ENCODE peak calls at places on chromosomes 4 and X, in nine cellular contexts. V, A, B, Y, G, C, N, Z and H are unnamed samples.

GRCh38 chr4:8090312-8090711 is 68.3 kb downstream of the ABLIM2 start:
- DNase-seq in A (peak; percentile 72), G (no peak), V (no peak), C (no peak), N (no peak), B (no peak), Z (no peak), Y (no peak), H (no peak)

GRCh38 chrX:140917354-140918115 is 84.9 kb upstream of the SPANXB1 start:
- DNase-seq in A (no peak), V (no peak), N (no peak), Z (no peak), C (no peak), G (no peak), Y (no peak), B (no peak), H (no peak)

GRCh38 chr4:88283661-88284377 is 542 bp downstream of the PPM1K start:
- DNase-seq in B (peak; percentile 59), C (peak; percentile 62), G (peak; percentile 56), N (peak; percentile 76), Z (peak; percentile 83), V (peak; percentile 79), A (no peak), Y (peak; percentile 57), H (peak; percentile 54)

GRCh38 chr4:81337211-81337610 is 122.2 kb upstream of the PRKG2 start:
- DNase-seq in V (no peak), N (no peak), G (no peak), A (no peak), Y (no peak), C (no peak), B (no peak), Z (no peak), H (no peak)

GRCh38 chrX:70444326-70445196 is at the start of gene DLG3:
- DNase-seq in Y (peak; percentile 10), B (no peak), N (no peak), C (peak; percentile 64), A (no peak), Z (no peak), G (peak; percentile 48), V (peak; percentile 22), H (no peak)

GRCh38 chr4:26826721-26827120 is 33.9 kb upstream of the STIM2 start:
- DNase-seq in Y (peak; percentile 66), A (no peak), N (no peak), B (no peak), Z (no peak), C (no peak), V (peak; percentile 99), G (peak; percentile 3), H (no peak)

GRCh38 chr4:159145318-159146006 is 42.6 kb downstream of the RAPGEF2 start:
- DNase-seq in V (no peak), Y (no peak), A (no peak), B (no peak), G (no peak), Z (no peak), N (no peak), C (no peak), H (no peak)

GRCh38 chrX:74420194-74421035 is 878 bp upstream of the SLC16A2 start:
- DNase-seq in V (peak; percentile 21), Y (no peak), A (peak; percentile 32), B (peak; percentile 74), N (peak; percentile 63), C (peak; percentile 76), G (peak; percentile 43), Z (peak; percentile 80), H (peak; percentile 57)

GRCh38 chrX:109537324-109537665 is 651 bp downstream of the NXT2 start:
- DNase-seq in G (peak; percentile 59), N (no peak), C (no peak), A (no peak), B (no peak), Z (no peak), Y (no peak), V (peak; percentile 69), H (peak; percentile 54)

GRCh38 chr4:66681962-66682361 is 863.3 kb downstream of the CENPC start:
- DNase-seq in A (no peak), Z (no peak), C (no peak), Y (no peak), G (no peak), B (no peak), N (no peak), V (no peak), H (no peak)

GRCh38 chr4:48109413-48110263 is 24.4 kb downstream of the TXK start:
- DNase-seq in C (no peak), A (peak; percentile 46), N (no peak), B (no peak), G (peak; percentile 41), Y (peak; percentile 46), V (peak; percentile 70), Z (no peak), H (no peak)

GRCh38 chr4:34791224-34791623 is 1453.1 kb downstream of the ARAP2 start:
- DNase-seq in C (no peak), Z (no peak), Y (no peak), V (no peak), G (no peak), N (no peak), A (no peak), B (no peak), H (no peak)

GRCh38 chrX:100680756-100681155 is 36.8 kb downstream of the SRPX2 start:
- DNase-seq in C (no peak), G (no peak), Y (no peak), N (no peak), A (no peak), Z (no peak), B (no peak), V (no peak), H (no peak)

GRCh38 chr4:158722291-158722916 is 792 bp downstream of the PPID start:
- DNase-seq in G (peak; percentile 6), A (peak; percentile 11), Z (no peak), N (no peak), V (peak; percentile 24), C (peak; percentile 26), Y (peak; percentile 11), B (no peak), H (no peak)

GRCh38 chrX:44915361-44915868 is 42.4 kb downstream of the KDM6A start:
- DNase-seq in G (no peak), Z (no peak), Y (no peak), B (no peak), V (no peak), N (no peak), C (no peak), A (no peak), H (no peak)

GRCh38 chr4:149371021-149371420 is 444.6 kb downstream of the IQCM start:
- DNase-seq in B (no peak), Y (peak; percentile 16), Z (no peak), G (peak; percentile 17), A (peak; percentile 69), C (peak; percentile 42), N (no peak), V (peak; percentile 50), H (no peak)

GRCh38 chr4:8538703-8539567 is 41.3 kb upstream of the GPR78 start:
- DNase-seq in A (peak; percentile 93), C (no peak), Y (no peak), G (peak; percentile 35), B (no peak), N (no peak), V (no peak), Z (peak; percentile 47), H (peak; percentile 48)

GRCh38 chr4:150582101-150582565 is at the start of gene MAB21L2:
- DNase-seq in C (peak; percentile 31), B (no peak), Z (no peak), V (no peak), A (no peak), N (no peak), G (no peak), Y (no peak), H (no peak)

GRCh38 chr4:11488657-11489448 is 60.2 kb upstream of the HS3ST1 start:
- DNase-seq in A (no peak), B (no peak), Z (no peak), G (no peak), V (no peak), N (no peak), C (no peak), Y (no peak), H (no peak)

GRCh38 chr4:57351716-57352115 is 241.5 kb upstream of the IGFBP7 start:
- DNase-seq in V (no peak), N (no peak), G (no peak), A (no peak), B (no peak), C (no peak), Z (no peak), Y (no peak), H (no peak)

GRCh38 chr4:13531609-13531998 is 12.7 kb downstream of the NKX3-2 start:
- DNase-seq in C (no peak), A (no peak), G (no peak), Y (no peak), V (no peak), B (no peak), Z (no peak), N (no peak), H (no peak)

GRCh38 chr4:4923208-4923607 is 63.7 kb downstream of the MSX1 start:
- DNase-seq in B (no peak), Z (no peak), G (no peak), N (no peak), V (no peak), A (no peak), Y (no peak), C (no peak), H (no peak)

GRCh38 chrX:10054396-10054795 is 87.2 kb downstream of the CLDN34 start:
- DNase-seq in G (no peak), Y (no peak), N (peak; percentile 66), V (no peak), B (no peak), A (no peak), C (no peak), Z (peak; percentile 26), H (peak; percentile 55)

GRCh38 chr4:71229477-71230257 is 109.2 kb upstream of the SLC4A4 start:
- DNase-seq in Z (no peak), B (peak; percentile 25), C (peak; percentile 36), N (no peak), Y (peak; percentile 39), A (peak; percentile 9), V (peak; percentile 20), G (peak; percentile 15), H (no peak)

GRCh38 chrX:40167240-40168182 is 69.8 kb upstream of the BCOR start:
- DNase-seq in Z (peak; percentile 66), B (peak; percentile 11), N (no peak), G (no peak), Y (no peak), C (peak; percentile 84), A (no peak), V (no peak), H (no peak)

GRCh38 chr4:148311493-148311892 is 130.7 kb downstream of the NR3C2 start:
- DNase-seq in C (no peak), V (no peak), Y (no peak), B (no peak), N (no peak), G (no peak), A (no peak), Z (no peak), H (no peak)

GRCh38 chr4:743463-744211 is 38.0 kb downstream of the PCGF3 start:
- DNase-seq in G (no peak), V (peak; percentile 69), A (no peak), Z (no peak), N (no peak), B (no peak), C (no peak), Y (no peak), H (no peak)

GRCh38 chrX:150680974-150681373 is 12.2 kb upstream of the MTMR1 start:
- DNase-seq in C (no peak), Y (peak; percentile 12), V (peak; percentile 34), A (peak; percentile 16), B (no peak), N (no peak), Z (no peak), G (peak; percentile 26), H (no peak)

GRCh38 chr4:30802622-30803323 is 82.6 kb downstream of the PCDH7 start:
- DNase-seq in A (peak; percentile 64), V (no peak), C (no peak), N (no peak), B (no peak), Y (no peak), Z (no peak), G (no peak), H (no peak)

GRCh38 chr4:24537025-24537424 is 47.3 kb downstream of the DHX15 start:
- DNase-seq in V (peak; percentile 43), B (no peak), Z (no peak), G (no peak), C (no peak), A (no peak), N (no peak), Y (no peak), H (no peak)

GRCh38 chr4:1752284-1753041 is 31.1 kb downstream of the TACC3 start:
- DNase-seq in Y (no peak), V (peak; percentile 77), G (peak; percentile 44), A (no peak), N (peak; percentile 75), C (no peak), Z (no peak), B (no peak), H (no peak)